ENCODE peak calls at places on chromosomes 6 and 20, in six cellular contexts. C is GM23338, R is Panc1, D is GM12878, F is HCT116, T is K562. M is an unnamed sample.

GRCh38 chr6:73367761-73368355 is 1.8 kb downstream of the OOEP start:
- DNase-seq in F (no peak), T (no peak), D (no peak), C (no peak), R (no peak), M (no peak)

GRCh38 chr20:23059831-23060230 is 10.4 kb upstream of the THBD start:
- DNase-seq in F (no peak), D (no peak), R (no peak), T (no peak), C (no peak), M (peak; percentile 34)

GRCh38 chr20:38497246-38497645 is 24.6 kb downstream of the RALGAPB start:
- DNase-seq in C (no peak), R (no peak), F (no peak), D (no peak), T (no peak), M (no peak)

GRCh38 chr6:56400273-56400672 is 152.9 kb upstream of the COL21A1 start:
- DNase-seq in D (no peak), C (no peak), F (no peak), R (no peak), T (no peak), M (no peak)

GRCh38 chr6:11363881-11364576 is 131.6 kb upstream of the NEDD9 start:
- DNase-seq in D (no peak), C (no peak), T (no peak), R (no peak), F (no peak), M (no peak)

GRCh38 chr6:105320766-105321165 is 82.1 kb downstream of the PREP start:
- DNase-seq in F (no peak), C (no peak), R (no peak), T (no peak), D (no peak), M (no peak)

GRCh38 chr6:42720739-42721138 is 1.7 kb downstream of the PRPH2 start:
- DNase-seq in R (no peak), T (no peak), F (no peak), D (no peak), C (no peak), M (no peak)

GRCh38 chr6:54617730-54618129 is 228.8 kb upstream of the FAM83B start:
- DNase-seq in R (no peak), T (no peak), C (no peak), D (no peak), F (no peak), M (no peak)

GRCh38 chr6:109227646-109228045 is 132.3 kb downstream of the CEP57L1 start:
- DNase-seq in D (no peak), T (no peak), C (no peak), R (no peak), F (no peak), M (no peak)

GRCh38 chr6:31125586-31126363 is 5.5 kb upstream of the CDSN start:
- DNase-seq in C (no peak), T (no peak), F (no peak), R (no peak), D (no peak), M (no peak)

GRCh38 chr6:37822851-37823682 is 3.5 kb downstream of the ZFAND3 start:
- DNase-seq in T (no peak), R (no peak), F (no peak), C (peak; percentile 51), D (no peak), M (no peak)

GRCh38 chr20:62405108-62405980 is 1.7 kb downstream of the CABLES2 start:
- DNase-seq in D (no peak), R (no peak), T (no peak), F (no peak), C (peak; percentile 76), M (peak; percentile 67)

GRCh38 chr20:57439432-57439831 is 48.2 kb downstream of the RBM38 start:
- DNase-seq in T (no peak), C (no peak), F (no peak), D (no peak), R (no peak), M (no peak)

DNA sequence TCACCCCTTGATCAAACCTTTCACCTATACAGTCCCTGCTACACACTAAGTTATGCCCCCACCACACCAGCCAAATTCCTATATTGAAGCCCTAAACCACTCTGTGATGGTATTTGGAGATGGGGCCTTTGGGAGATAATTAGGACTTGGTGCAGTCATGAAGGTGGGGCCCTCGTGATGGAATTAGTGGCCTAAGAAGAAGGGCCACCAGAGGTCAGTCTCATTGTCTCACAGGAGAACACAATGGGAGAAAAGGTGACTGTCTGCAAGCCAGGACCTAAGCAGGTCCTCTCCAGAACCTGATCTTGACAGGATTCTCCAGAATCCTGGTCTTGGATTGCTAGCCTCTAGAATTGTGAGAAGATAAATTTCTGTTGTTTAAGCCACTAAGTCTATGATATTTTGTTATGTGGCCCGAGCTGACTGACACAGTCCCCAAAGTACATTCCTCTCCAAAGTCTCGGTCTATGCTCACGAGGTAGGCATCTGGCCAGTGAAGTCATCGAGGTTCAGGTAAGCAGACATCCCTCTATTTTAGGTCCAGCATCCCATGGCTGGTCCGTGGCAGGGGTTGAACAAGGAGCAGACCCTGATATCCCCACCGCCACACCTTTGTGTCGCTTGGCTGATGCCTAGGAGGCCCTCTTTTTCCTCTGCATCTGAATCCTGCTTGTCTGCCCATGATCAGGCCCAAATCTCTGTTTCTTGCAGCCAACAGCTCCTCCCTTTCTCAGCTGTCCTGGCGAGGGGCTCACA is 138.9 kb downstream of the NFATC2 start:
- DNase-seq in T (no peak), D (no peak), F (no peak), C (no peak), R (no peak), M (no peak)
- TF ChIP-seq CTCF in T (peak; percentile 37), D (no peak), F (peak; percentile 20), C (peak; percentile 29), R (no peak), M (no peak)

GRCh38 chr6:99589907-99590493 is 16.6 kb upstream of the PRDM13 start:
- DNase-seq in C (no peak), D (no peak), T (no peak), F (no peak), R (no peak), M (no peak)

GRCh38 chr6:99590728-99591672 is 15.6 kb upstream of the PRDM13 start:
- DNase-seq in F (no peak), T (no peak), C (peak; percentile 72), D (no peak), R (no peak), M (peak; percentile 35)

GRCh38 chr6:99591673-99592364 is 14.8 kb upstream of the PRDM13 start:
- DNase-seq in R (no peak), C (no peak), D (no peak), F (no peak), T (no peak), M (no peak)

GRCh38 chr6:99589290-99589672 is 17.4 kb upstream of the PRDM13 start:
- DNase-seq in C (peak; percentile 65), D (no peak), T (no peak), F (no peak), R (no peak), M (no peak)

DNA sequence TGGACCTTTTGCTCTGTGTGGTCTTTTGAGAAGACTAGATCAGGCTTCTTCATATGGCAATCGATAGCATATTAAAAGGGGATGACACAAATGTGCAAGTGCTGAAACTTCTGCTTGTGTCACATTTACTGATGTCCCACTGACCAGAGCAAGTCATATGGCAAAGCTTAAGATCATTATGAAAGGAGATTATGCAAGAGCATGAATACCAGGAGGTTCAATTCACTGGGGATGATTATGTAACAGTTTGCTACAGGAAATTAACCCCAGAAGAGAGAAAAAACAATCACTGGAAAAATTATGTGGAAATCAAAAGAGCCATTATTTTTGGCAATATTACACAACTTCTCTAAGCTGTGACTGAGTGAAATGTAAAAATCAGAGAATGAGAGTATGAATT is 13.7 kb upstream of the PRDM13 start:
- DNase-seq in T (no peak), C (no peak), F (no peak), R (no peak), D (no peak), M (peak; percentile 84)
- H3K27me3 ChIP-seq in T (peaks cover 52% of the 10 kb centered on the region), C (peaks cover 100% of the 10 kb centered on the region), F (no peaks in the 10 kb centered on the region), R (peaks cover 40% of the 10 kb centered on the region), D (peaks cover 16% of the 10 kb centered on the region), M (peaks cover 15% of the 10 kb centered on the region)

GRCh38 chr6:44530209-44530909 is 142.9 kb downstream of the CDC5L start:
- DNase-seq in T (no peak), F (no peak), C (no peak), R (no peak), D (no peak), M (no peak)
- TF ChIP-seq REST in T (no peak), F (no peak), C (no peak), R (no peak), D (no peak), M (no peak)

DNA sequence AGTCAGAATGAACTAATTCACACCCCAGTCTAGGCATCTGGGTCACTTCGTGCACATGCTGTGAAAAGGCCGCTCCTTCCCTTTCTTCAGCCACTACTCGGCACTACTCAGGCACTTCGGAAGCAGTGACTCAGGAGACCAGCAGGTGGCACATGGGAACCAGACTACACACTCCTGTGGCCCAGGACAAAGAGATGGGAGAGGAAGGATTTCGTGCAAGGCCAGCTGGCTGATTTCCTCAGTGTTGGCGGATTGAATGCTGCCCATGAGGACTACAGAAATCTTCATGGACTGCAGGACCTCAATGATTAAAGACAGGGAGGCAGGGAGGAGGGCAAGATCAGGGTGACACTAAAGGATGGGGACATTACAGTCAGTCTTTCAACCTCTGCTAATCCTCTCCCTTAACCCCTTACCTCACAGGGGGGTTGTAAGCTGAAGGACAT is 117.8 kb upstream of the SPACA1 start:
- DNase-seq in D (peak; percentile 71), T (peak; percentile 66), F (peak; percentile 71), C (peak; percentile 94), R (peak; percentile 64), M (peak; percentile 82)
- TF ChIP-seq CTCF in D (peak; percentile 92), T (peak; percentile 87), F (peak; percentile 85), C (peak; percentile 98), R (peak; percentile 88), M (peak; percentile 98)

DNA sequence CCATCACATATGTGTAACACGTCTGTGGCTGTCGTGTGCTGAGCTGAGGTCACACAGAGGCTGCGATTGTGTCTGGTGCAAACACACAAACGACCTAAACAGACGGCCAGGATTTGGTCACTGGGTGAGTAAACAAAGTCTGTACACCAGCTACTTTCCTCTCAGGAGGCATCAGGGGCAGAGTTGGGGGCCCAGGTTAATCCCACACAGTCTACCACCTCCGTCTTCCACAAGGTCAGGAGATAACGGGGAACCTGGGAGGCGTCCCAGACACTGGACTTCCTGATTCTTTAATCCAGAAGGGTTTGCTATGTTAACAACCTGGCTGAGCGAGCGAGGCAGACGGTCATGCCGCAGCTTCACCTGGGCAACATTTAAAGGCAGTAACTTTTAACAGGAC is 1.5 kb downstream of the DACT2 start:
- DNase-seq in T (no peak), F (no peak), D (no peak), R (no peak), C (no peak), M (no peak)
- H3K27me3 ChIP-seq in T (peaks cover 54% of the 10 kb centered on the region), F (peaks cover 4% of the 10 kb centered on the region), D (no peaks in the 10 kb centered on the region), R (peaks cover 8% of the 10 kb centered on the region), C (peaks cover 14% of the 10 kb centered on the region), M (peaks cover 3% of the 10 kb centered on the region)